ENCODE peak calls at places on chromosome 16, in ten cellular contexts. V is psoas muscle, W is bronchial epithelial cell, D is C1 segment of cervical spinal cord, E is left kidney, X is HT1080, O is H7, S is ascending aorta, P is chondrocyte, C is putamen. B is an unnamed sample.

GRCh38 chr16:30756781-30757100 is 5.1 kb downstream of the CFAP119 start:
- DNase-seq in O (no peak), P (peak), D (no peak), E (no peak), V (no peak), X (no peak), C (no peak), S (no peak), W (no peak), B (no peak)

GRCh38 chr16:23026777-23027362 is 122.4 kb downstream of the USP31 start:
- DNase-seq in S (no peak), X (peak), O (peak), C (no peak), E (peak), V (no peak), W (peak), D (no peak), P (no peak), B (peak)

GRCh38 chr16:28951410-28951943 is 740 bp downstream of the NFATC2IP start:
- DNase-seq in S (peak), O (no peak), X (peak), E (no peak), W (peak), V (no peak), P (no peak), C (no peak), D (no peak), B (no peak)

GRCh38 chr16:86773339-86773715 is 195.0 kb downstream of the FOXL1 start:
- DNase-seq in C (no peak), W (no peak), V (peak), E (no peak), S (no peak), D (no peak), O (no peak), X (no peak), P (no peak), B (no peak)

GRCh38 chr16:88790312-88791150 is 5.5 kb upstream of the PIEZO1 start:
- DNase-seq in X (no peak), E (peak), V (peak), W (no peak), P (no peak), O (peak), C (no peak), S (no peak), D (no peak), B (no peak)

GRCh38 chr16:11964761-11965539 is at the start of gene TNFRSF17:
- DNase-seq in X (no peak), O (no peak), E (no peak), W (no peak), P (no peak), D (no peak), V (no peak), S (no peak), C (peak), B (peak)

GRCh38 chr16:50856991-50857390 is 115.1 kb downstream of the CYLD start:
- DNase-seq in C (no peak), S (no peak), D (no peak), W (no peak), P (no peak), O (no peak), V (no peak), E (no peak), X (no peak), B (no peak)

GRCh38 chr16:22321340-22322001 is 24.3 kb downstream of the POLR3E start:
- DNase-seq in V (peak), D (no peak), S (no peak), O (peak), P (no peak), C (peak), W (peak), X (peak), E (peak), B (peak)

GRCh38 chr16:57528499-57529323 is 7.7 kb downstream of the CCDC102A start:
- DNase-seq in C (no peak), O (peak), X (no peak), W (no peak), S (no peak), D (no peak), P (peak), E (peak), V (peak), B (no peak)

GRCh38 chr16:22937169-22937568 is 123.2 kb downstream of the HS3ST2 start:
- DNase-seq in S (no peak), V (no peak), D (no peak), W (peak), C (no peak), X (no peak), O (no peak), E (no peak), P (no peak), B (no peak)

GRCh38 chr16:88697831-88698693 is 8.1 kb downstream of the RNF166 start:
- DNase-seq in V (no peak), E (no peak), W (no peak), C (no peak), O (peak), S (no peak), P (no peak), X (no peak), D (no peak), B (no peak)

GRCh38 chr16:50259334-50260205 is 6.8 kb upstream of the ADCY7 start:
- DNase-seq in D (no peak), V (peak), X (no peak), O (peak), S (no peak), P (peak), W (no peak), E (peak), C (no peak), B (peak)

GRCh38 chr16:86078121-86078600 is 179.2 kb downstream of the IRF8 start:
- DNase-seq in O (no peak), P (peak), E (no peak), W (no peak), C (peak), D (no peak), X (no peak), S (peak), V (no peak), B (peak)

GRCh38 chr16:67942510-67943255 is 1.2 kb downstream of the LCAT start:
- DNase-seq in V (no peak), S (no peak), P (no peak), E (no peak), W (no peak), O (peak), X (no peak), C (no peak), D (no peak), B (no peak)

GRCh38 chr16:50407351-50407750 is 38.6 kb upstream of the BRD7 start:
- DNase-seq in E (no peak), W (no peak), D (no peak), P (no peak), X (no peak), V (no peak), C (no peak), O (peak), S (no peak), B (no peak)

GRCh38 chr16:81910366-81910885 is 100.8 kb downstream of the SDR42E1 start:
- DNase-seq in P (no peak), O (no peak), D (no peak), S (no peak), W (no peak), V (no peak), C (no peak), X (no peak), E (no peak), B (no peak)

GRCh38 chr16:79843631-79844043 is 243.1 kb upstream of the MAF start:
- DNase-seq in W (peak), V (no peak), X (no peak), S (no peak), E (no peak), D (no peak), C (no peak), O (no peak), P (no peak), B (no peak)

GRCh38 chr16:51544850-51545467 is 393.9 kb upstream of the SALL1 start:
- DNase-seq in C (no peak), V (no peak), P (no peak), X (no peak), S (no peak), W (no peak), E (peak), O (no peak), D (no peak), B (no peak)

GRCh38 chr16:80612461-80613017 is 71.7 kb downstream of the DYNLRB2 start:
- DNase-seq in X (no peak), E (no peak), D (no peak), P (no peak), C (no peak), S (no peak), W (no peak), O (no peak), V (no peak), B (no peak)

GRCh38 chr16:4093495-4094137 is 22.6 kb downstream of the ADCY9 start:
- DNase-seq in O (no peak), W (no peak), V (peak), D (no peak), S (peak), X (no peak), E (peak), C (no peak), P (no peak), B (peak)

GRCh38 chr16:27399969-27400368 is 2.0 kb upstream of the IL21R start:
- DNase-seq in W (no peak), D (no peak), E (no peak), X (no peak), P (no peak), O (no peak), S (no peak), V (no peak), C (no peak), B (no peak)

GRCh38 chr16:85425061-85425662 is 188.0 kb upstream of the GSE1 start:
- DNase-seq in E (no peak), S (no peak), V (peak), P (peak), X (no peak), W (no peak), D (no peak), O (no peak), C (no peak), B (no peak)

GRCh38 chr16:61946019-61946418 is 90.2 kb downstream of the CDH8 start:
- DNase-seq in S (no peak), P (no peak), W (no peak), D (no peak), X (no peak), C (no peak), V (no peak), O (no peak), E (no peak), B (no peak)

GRCh38 chr16:30985401-30986128 is 558 bp downstream of the HSD3B7 start:
- DNase-seq in S (no peak), D (no peak), W (peak), C (no peak), V (peak), E (peak), X (peak), O (peak), P (no peak), B (peak)

GRCh38 chr16:72317378-72317777 is 145.4 kb upstream of the PMFBP1 start:
- DNase-seq in E (no peak), V (no peak), W (no peak), S (no peak), D (no peak), X (peak), O (no peak), C (no peak), P (no peak), B (peak)

GRCh38 chr16:67155305-67156145 is 4.2 kb downstream of the TRADD start:
- DNase-seq in O (peak), W (peak), V (peak), S (peak), C (peak), D (no peak), X (peak), P (no peak), E (peak), B (peak)

GRCh38 chr16:70392606-70393005 is 45.9 kb downstream of the DDX19A start:
- DNase-seq in S (no peak), P (no peak), C (no peak), V (no peak), D (no peak), X (no peak), O (no peak), E (no peak), W (no peak), B (no peak)

GRCh38 chr16:86457621-86458456 is 52.5 kb upstream of the FOXF1 start:
- DNase-seq in V (no peak), P (no peak), S (no peak), D (no peak), O (no peak), W (no peak), X (peak), E (no peak), C (no peak), B (peak)

GRCh38 chr16:49594706-49595534 is 221.3 kb downstream of the C16orf78 start:
- DNase-seq in S (peak), W (no peak), O (no peak), D (no peak), X (no peak), V (no peak), E (peak), P (no peak), C (no peak), B (no peak)

GRCh38 chr16:84179612-84180320 is 7.1 kb downstream of the TAF1C start:
- DNase-seq in W (no peak), P (no peak), O (peak), E (no peak), V (no peak), S (no peak), C (no peak), X (no peak), D (no peak), B (no peak)

GRCh38 chr16:80899804-80900592 is 95.6 kb upstream of the CDYL2 start:
- DNase-seq in S (peak), W (peak), C (peak), E (peak), X (peak), V (peak), D (no peak), P (no peak), O (no peak), B (peak)

GRCh38 chr16:84175351-84176081 is 11.3 kb downstream of the TAF1C start:
- DNase-seq in E (peak), P (no peak), V (no peak), S (no peak), X (peak), O (peak), D (no peak), C (no peak), W (peak), B (peak)

GRCh38 chr16:85924675-85925074 is 25.7 kb downstream of the IRF8 start:
- DNase-seq in X (no peak), D (no peak), W (peak), V (no peak), E (no peak), O (no peak), C (peak), P (no peak), S (no peak), B (peak)

GRCh38 chr16:12272264-12272663 is 295.7 kb downstream of the SNX29 start:
- DNase-seq in D (no peak), W (no peak), X (no peak), C (no peak), S (no peak), P (no peak), E (no peak), V (no peak), O (no peak), B (no peak)

GRCh38 chr16:13733561-13733960 is 186.4 kb upstream of the ERCC4 start:
- DNase-seq in W (no peak), E (no peak), P (no peak), D (no peak), C (no peak), X (no peak), O (no peak), S (no peak), V (no peak), B (no peak)

GRCh38 chr16:81560979-81561657 is 116.5 kb downstream of the CMIP start:
- DNase-seq in C (no peak), W (peak), E (no peak), X (peak), S (no peak), P (no peak), O (no peak), V (no peak), D (no peak), B (peak)

GRCh38 chr16:17364319-17365210 is 106.2 kb downstream of the XYLT1 start:
- DNase-seq in P (no peak), D (no peak), E (peak), W (peak), C (no peak), O (no peak), V (no peak), S (no peak), X (peak), B (peak)

B was measured in fibroblast of mammary gland.